ENCODE peak calls at places on chromosomes 4 and X, in four cellular contexts. One of them, this sample, is unnamed.

GRCh38 chrX:97399400-97399799 is 515.7 kb downstream of the RPA4 start:
- DNase-seq in body of pancreas: no peak
- DNase-seq in neuronal stem cell: no peak
- DNase-seq in heart right ventricle: no peak
- DNase-seq in this sample: no peak

GRCh38 chr4:99710681-99711345 is 53.2 kb upstream of the C4orf54 start:
- DNase-seq in body of pancreas: no peak
- DNase-seq in neuronal stem cell: no peak
- DNase-seq in heart right ventricle: no peak
- DNase-seq in this sample: no peak

GRCh38 chrX:2401201-2401589 is 99.6 kb downstream of the DHRSX start:
- DNase-seq in body of pancreas: peak
- DNase-seq in neuronal stem cell: peak
- DNase-seq in heart right ventricle: no peak
- DNase-seq in this sample: no peak

GRCh38 chr4:18686338-18687039 is 664.9 kb upstream of the LCORL start:
- DNase-seq in body of pancreas: no peak
- DNase-seq in neuronal stem cell: no peak
- DNase-seq in heart right ventricle: no peak
- DNase-seq in this sample: no peak

GRCh38 chrX:13868481-13869040 is 51.7 kb upstream of the GPM6B start:
- DNase-seq in body of pancreas: no peak
- DNase-seq in neuronal stem cell: no peak
- DNase-seq in heart right ventricle: no peak
- DNase-seq in this sample: no peak

GRCh38 chr4:55752810-55753209 is 66.8 kb upstream of the EXOC1L start:
- DNase-seq in body of pancreas: no peak
- DNase-seq in neuronal stem cell: no peak
- DNase-seq in heart right ventricle: no peak
- DNase-seq in this sample: no peak

GRCh38 chrX:2466876-2467656 is 33.7 kb downstream of the DHRSX start:
- DNase-seq in body of pancreas: no peak
- DNase-seq in neuronal stem cell: no peak
- DNase-seq in heart right ventricle: no peak
- DNase-seq in this sample: no peak

GRCh38 chr4:7660640-7661039 is 225.9 kb upstream of the PSAPL1 start:
- DNase-seq in body of pancreas: no peak
- DNase-seq in neuronal stem cell: no peak
- DNase-seq in heart right ventricle: no peak
- DNase-seq in this sample: no peak

GRCh38 chr4:149113804-149114430 is 671.7 kb upstream of the NR3C2 start:
- DNase-seq in body of pancreas: no peak
- DNase-seq in neuronal stem cell: no peak
- DNase-seq in heart right ventricle: no peak
- DNase-seq in this sample: no peak

GRCh38 chr4:3582091-3582475 is 49.9 kb upstream of the LRPAP1 start:
- DNase-seq in body of pancreas: no peak
- DNase-seq in neuronal stem cell: no peak
- DNase-seq in heart right ventricle: no peak
- DNase-seq in this sample: no peak

GRCh38 chr4:128524311-128524710 is 236.7 kb upstream of the PGRMC2 start:
- DNase-seq in body of pancreas: peak
- DNase-seq in neuronal stem cell: no peak
- DNase-seq in heart right ventricle: no peak
- DNase-seq in this sample: no peak

GRCh38 chrX:45769919-45770582 is 569.4 kb upstream of the DIPK2B start:
- DNase-seq in body of pancreas: peak
- DNase-seq in neuronal stem cell: no peak
- DNase-seq in heart right ventricle: peak
- DNase-seq in this sample: no peak

GRCh38 chrX:68914337-68914989 is 85.6 kb downstream of the EFNB1 start:
- DNase-seq in body of pancreas: no peak
- DNase-seq in neuronal stem cell: no peak
- DNase-seq in heart right ventricle: no peak
- DNase-seq in this sample: no peak

GRCh38 chrX:115233497-115234219 is at the start of gene LRCH2:
- DNase-seq in body of pancreas: no peak
- DNase-seq in neuronal stem cell: peak
- DNase-seq in heart right ventricle: peak
- DNase-seq in this sample: peak

GRCh38 chr4:145945431-145946155 is 7.0 kb upstream of the ZNF827 start:
- DNase-seq in body of pancreas: no peak
- DNase-seq in neuronal stem cell: no peak
- DNase-seq in heart right ventricle: no peak
- DNase-seq in this sample: no peak

DNA sequence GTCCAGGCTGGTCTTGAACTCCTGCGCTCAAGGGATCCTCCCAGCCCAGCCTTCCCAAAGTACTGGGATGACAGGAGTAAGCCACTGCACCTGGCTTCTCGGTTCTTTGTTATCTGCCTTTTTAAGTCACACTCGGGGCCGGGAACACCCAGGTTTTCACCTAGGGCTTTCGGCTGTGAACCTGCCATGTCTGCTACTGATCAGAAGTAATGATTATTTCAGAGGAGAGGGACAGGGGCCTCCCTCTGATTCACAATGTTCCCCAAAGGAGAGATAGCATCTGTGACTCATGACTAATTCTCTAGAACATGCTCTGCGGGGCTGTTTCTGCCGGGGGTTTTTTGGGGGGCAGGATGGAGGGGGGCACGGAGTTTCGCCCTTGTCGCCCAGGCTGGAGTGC is 26.9 kb downstream of the CRLF2 start:
- DNase-seq in body of pancreas: no peak
- DNase-seq in neuronal stem cell: no peak
- DNase-seq in heart right ventricle: no peak
- DNase-seq in this sample: no peak
- H3K27ac ChIP-seq in body of pancreas: no peak
- H3K27ac ChIP-seq in neuronal stem cell: no peak
- H3K27ac ChIP-seq in heart right ventricle: no peak
- H3K27ac ChIP-seq in this sample: no peak

DNA sequence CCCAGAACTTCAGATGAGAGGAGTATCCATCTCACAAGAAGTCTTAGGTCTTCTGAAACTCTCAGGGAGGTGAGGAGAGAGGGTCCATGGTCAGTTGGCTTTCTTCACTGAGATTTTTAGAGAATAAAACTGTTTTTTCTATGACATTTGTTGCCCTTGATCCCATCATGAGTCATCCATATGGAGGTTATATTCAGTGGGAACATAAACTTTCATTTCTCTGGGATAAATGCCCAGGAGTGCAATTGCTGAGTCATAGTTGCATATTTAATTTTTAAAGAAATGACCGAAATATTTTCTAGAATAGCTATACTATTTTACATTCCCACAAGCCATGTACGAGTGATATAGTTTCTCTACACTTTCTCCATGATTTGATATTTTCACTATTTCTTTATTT is 67.1 kb downstream of the JADE3 start:
- DNase-seq in body of pancreas: no peak
- DNase-seq in neuronal stem cell: no peak
- DNase-seq in heart right ventricle: no peak
- DNase-seq in this sample: no peak
- H3K27ac ChIP-seq in body of pancreas: no peak
- H3K27ac ChIP-seq in neuronal stem cell: no peak
- H3K27ac ChIP-seq in heart right ventricle: no peak
- H3K27ac ChIP-seq in this sample: no peak

GRCh38 chrX:46910415-46910814 is 1.8 kb upstream of the JADE3 start:
- DNase-seq in body of pancreas: no peak
- DNase-seq in neuronal stem cell: no peak
- DNase-seq in heart right ventricle: no peak
- DNase-seq in this sample: no peak

GRCh38 chrX:46903458-46904242 is 8.6 kb upstream of the JADE3 start:
- DNase-seq in body of pancreas: peak
- DNase-seq in neuronal stem cell: peak
- DNase-seq in heart right ventricle: peak
- DNase-seq in this sample: peak

GRCh38 chrX:46904626-46905025 is 7.6 kb upstream of the JADE3 start:
- DNase-seq in body of pancreas: no peak
- DNase-seq in neuronal stem cell: no peak
- DNase-seq in heart right ventricle: no peak
- DNase-seq in this sample: no peak
- H3K27ac ChIP-seq in body of pancreas: no peak
- H3K27ac ChIP-seq in neuronal stem cell: no peak
- H3K27ac ChIP-seq in heart right ventricle: no peak
- H3K27ac ChIP-seq in this sample: no peak

GRCh38 chrX:48703642-48704481 is 7.3 kb downstream of the SUV39H1 start:
- DNase-seq in body of pancreas: no peak
- DNase-seq in neuronal stem cell: no peak
- DNase-seq in heart right ventricle: no peak
- DNase-seq in this sample: no peak
- H3K27ac ChIP-seq in body of pancreas: no peak
- H3K27ac ChIP-seq in neuronal stem cell: no peak
- H3K27ac ChIP-seq in heart right ventricle: peak
- H3K27ac ChIP-seq in this sample: peak

GRCh38 chr4:113446019-113446418 is 315.5 kb downstream of the CAMK2D start:
- DNase-seq in body of pancreas: no peak
- DNase-seq in neuronal stem cell: no peak
- DNase-seq in heart right ventricle: no peak
- DNase-seq in this sample: no peak
- H3K27ac ChIP-seq in body of pancreas: no peak
- H3K27ac ChIP-seq in neuronal stem cell: no peak
- H3K27ac ChIP-seq in heart right ventricle: peak
- H3K27ac ChIP-seq in this sample: no peak

GRCh38 chr4:147589586-147589985 is 27.6 kb upstream of the TMEM184C start:
- DNase-seq in body of pancreas: no peak
- DNase-seq in neuronal stem cell: no peak
- DNase-seq in heart right ventricle: no peak
- DNase-seq in this sample: no peak
- H3K27ac ChIP-seq in body of pancreas: no peak
- H3K27ac ChIP-seq in neuronal stem cell: no peak
- H3K27ac ChIP-seq in heart right ventricle: no peak
- H3K27ac ChIP-seq in this sample: peak

GRCh38 chr4:159012381-159012780 is 90.5 kb upstream of the RAPGEF2 start:
- DNase-seq in body of pancreas: no peak
- DNase-seq in neuronal stem cell: no peak
- DNase-seq in heart right ventricle: no peak
- DNase-seq in this sample: no peak

GRCh38 chr4:159008671-159009070 is 94.2 kb upstream of the RAPGEF2 start:
- DNase-seq in body of pancreas: no peak
- DNase-seq in neuronal stem cell: no peak
- DNase-seq in heart right ventricle: no peak
- DNase-seq in this sample: no peak

GRCh38 chr4:159009521-159009920 is 93.4 kb upstream of the RAPGEF2 start:
- DNase-seq in body of pancreas: no peak
- DNase-seq in neuronal stem cell: no peak
- DNase-seq in heart right ventricle: no peak
- DNase-seq in this sample: no peak

GRCh38 chr4:159010563-159011260 is 92.2 kb upstream of the RAPGEF2 start:
- DNase-seq in body of pancreas: peak
- DNase-seq in neuronal stem cell: no peak
- DNase-seq in heart right ventricle: peak
- DNase-seq in this sample: no peak

GRCh38 chr4:159010100-159010499 is 92.8 kb upstream of the RAPGEF2 start:
- DNase-seq in body of pancreas: no peak
- DNase-seq in neuronal stem cell: no peak
- DNase-seq in heart right ventricle: no peak
- DNase-seq in this sample: no peak
- H3K27ac ChIP-seq in body of pancreas: no peak
- H3K27ac ChIP-seq in neuronal stem cell: no peak
- H3K27ac ChIP-seq in heart right ventricle: no peak
- H3K27ac ChIP-seq in this sample: no peak

GRCh38 chr4:73451404-73451803 is 15.4 kb downstream of the AFP start:
- DNase-seq in body of pancreas: peak
- DNase-seq in neuronal stem cell: no peak
- DNase-seq in heart right ventricle: no peak
- DNase-seq in this sample: no peak

GRCh38 chr4:73454920-73455319 is 18.9 kb downstream of the AFP start:
- DNase-seq in body of pancreas: no peak
- DNase-seq in neuronal stem cell: no peak
- DNase-seq in heart right ventricle: no peak
- DNase-seq in this sample: no peak

GRCh38 chr4:73453701-73454005 is 17.6 kb downstream of the AFP start:
- DNase-seq in body of pancreas: peak
- DNase-seq in neuronal stem cell: no peak
- DNase-seq in heart right ventricle: no peak
- DNase-seq in this sample: no peak

GRCh38 chr4:73451978-73452747 is 16.1 kb downstream of the AFP start:
- DNase-seq in body of pancreas: no peak
- DNase-seq in neuronal stem cell: no peak
- DNase-seq in heart right ventricle: no peak
- DNase-seq in this sample: no peak

DNA sequence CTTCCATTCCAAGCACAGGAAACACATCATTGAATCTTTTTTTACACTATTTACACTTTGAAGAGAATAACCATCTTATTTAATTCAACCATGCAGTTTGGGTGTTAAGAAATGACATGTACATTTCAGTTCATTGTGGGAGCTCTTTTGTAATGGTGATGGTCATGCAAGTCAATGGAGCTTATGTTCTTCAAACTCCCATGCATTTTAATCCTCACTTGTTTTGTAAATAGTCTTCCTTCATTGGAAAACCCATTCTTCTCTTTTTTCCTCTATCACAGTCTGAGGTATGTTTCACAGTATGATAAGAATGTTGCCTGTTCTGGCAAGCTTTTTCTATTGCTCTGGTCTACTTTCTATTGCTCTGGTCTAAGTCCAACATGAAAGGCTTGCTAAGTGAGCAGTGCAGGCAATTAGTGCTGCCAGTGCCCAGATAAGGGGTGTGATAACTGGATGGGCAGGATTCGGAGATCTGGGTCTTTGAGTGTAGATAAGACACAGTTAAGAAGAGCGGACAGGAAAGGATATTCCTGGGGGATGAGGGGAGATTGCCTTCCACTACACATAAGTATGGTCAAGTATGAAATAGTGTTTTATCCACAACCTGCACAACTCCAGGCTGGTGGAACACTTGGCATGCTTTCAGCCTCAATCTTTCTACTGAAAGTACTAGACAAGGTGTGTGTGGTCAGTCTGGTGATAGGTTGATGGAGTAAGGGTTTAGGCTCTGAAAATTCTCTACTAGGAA is 17.1 kb downstream of the AFP start:
- DNase-seq in body of pancreas: no peak
- DNase-seq in neuronal stem cell: no peak
- DNase-seq in heart right ventricle: no peak
- DNase-seq in this sample: no peak
- H3K27ac ChIP-seq in body of pancreas: peak
- H3K27ac ChIP-seq in neuronal stem cell: no peak
- H3K27ac ChIP-seq in heart right ventricle: no peak
- H3K27ac ChIP-seq in this sample: no peak

DNA sequence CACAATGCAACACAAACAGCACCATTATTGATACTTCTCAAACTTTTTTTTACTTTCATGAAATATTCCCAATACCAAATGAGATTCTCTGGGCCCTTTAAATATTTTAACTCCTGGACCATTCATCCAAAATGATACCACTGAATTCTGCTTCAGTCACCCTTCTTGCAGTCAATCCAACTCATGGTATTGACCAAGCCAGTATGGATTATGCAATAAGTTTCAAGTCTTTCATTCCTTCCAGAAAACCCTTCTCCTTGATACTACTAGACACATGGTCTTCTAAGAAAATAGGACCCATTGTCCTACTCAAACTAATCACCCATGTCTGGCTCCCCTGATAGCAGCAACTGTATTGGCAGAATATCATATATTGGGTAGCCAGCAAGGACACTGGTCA is 23.0 kb downstream of the ZNF721 start:
- DNase-seq in body of pancreas: no peak
- DNase-seq in neuronal stem cell: no peak
- DNase-seq in heart right ventricle: no peak
- DNase-seq in this sample: no peak
- H3K27ac ChIP-seq in body of pancreas: no peak
- H3K27ac ChIP-seq in neuronal stem cell: no peak
- H3K27ac ChIP-seq in heart right ventricle: no peak
- H3K27ac ChIP-seq in this sample: no peak